ENCODE peak calls at places on chromosomes 6 and 20, in six cellular contexts. Y is stimulated activated CD4-positive, alpha-beta T cell treated with anti-CD3 and anti-CD28 coated beads, Interleukin-1b, Interleukin-23, amount 100 ng/mL, for 1 hour; A is astrocyte of the spinal cord; K is mammary epithelial cell; T is activated gamma-delta T cell treated with Interleukin-2 at 50 U/mL for 16 hours; V is choroid plexus epithelial cell. H is an unnamed sample.

GRCh38 chr6:50353603-50354002 is 303.9 kb upstream of the DEFB112 start:
- DNase-seq in A (no peak), Y (no peak), T (no peak), V (no peak), K (peak), H (peak)

GRCh38 chr20:21693322-21693721 is 12.1 kb upstream of the PAX1 start:
- DNase-seq in Y (no peak), V (no peak), A (no peak), T (no peak), K (no peak), H (no peak)

GRCh38 chr20:25579081-25579770 is 6.1 kb downstream of the NINL start:
- DNase-seq in V (peak), K (no peak), T (no peak), A (peak), Y (no peak), H (no peak)

GRCh38 chr6:164247106-164247505 is 832.6 kb downstream of the QKI start:
- DNase-seq in A (peak), V (no peak), Y (no peak), T (no peak), K (no peak), H (no peak)

GRCh38 chr6:56851541-56852248 is 103.2 kb upstream of the BEND6 start:
- DNase-seq in V (peak), Y (no peak), T (no peak), A (peak), K (peak), H (peak)

GRCh38 chr6:26363882-26364825 is 844 bp upstream of the BTN3A2 start:
- DNase-seq in K (no peak), A (peak), V (peak), Y (no peak), T (no peak), H (no peak)

GRCh38 chr20:728022-728944 is 40.0 kb downstream of the SLC52A3 start:
- DNase-seq in V (peak), A (peak), T (peak), K (no peak), Y (no peak), H (peak)

GRCh38 chr6:52560462-52560861 is 16.4 kb downstream of the TRAM2 start:
- DNase-seq in Y (no peak), V (peak), K (no peak), A (no peak), T (no peak), H (no peak)

GRCh38 chr6:53447869-53448268 is 97.0 kb downstream of the GCLC start:
- DNase-seq in T (no peak), A (no peak), V (no peak), K (no peak), Y (no peak), H (no peak)

GRCh38 chr20:41165001-41165882 is 27.9 kb downstream of the PLCG1 start:
- DNase-seq in Y (no peak), T (no peak), K (no peak), V (no peak), A (no peak), H (no peak)

GRCh38 chr6:42021847-42022754 is 28.2 kb upstream of the TAF8 start:
- DNase-seq in A (no peak), K (no peak), Y (no peak), T (peak), V (no peak), H (no peak)

GRCh38 chr6:77986380-77987034 is 333.7 kb downstream of the MEI4 start:
- DNase-seq in V (no peak), K (no peak), T (no peak), Y (no peak), A (no peak), H (no peak)

GRCh38 chr20:8443464-8444072 is 311.5 kb downstream of the PLCB1 start:
- DNase-seq in A (no peak), Y (no peak), T (no peak), V (no peak), K (no peak), H (no peak)

GRCh38 chr20:61852268-61853072 is 213.2 kb downstream of the TAF4 start:
- DNase-seq in V (no peak), T (no peak), Y (no peak), K (no peak), A (no peak), H (no peak)

GRCh38 chr6:26064619-26065257 is 22.5 kb upstream of the HFE start:
- DNase-seq in Y (no peak), K (peak), A (peak), V (peak), T (peak), H (peak)